ENCODE peak calls at places on chromosomes 16 and 17, in ten cellular contexts. C is body of pancreas, X is ovary, B is HCT116, G is sigmoid colon, J is tibial nerve, Q is heart left ventricle, U is breast epithelium, F is IMR-90, A is uterus. M is an unnamed sample.

GRCh38 chr17:69141802-69142472 is at the start of gene ABCA6:
- DNase-seq in C (no peak), X (no peak), B (no peak), G (no peak), J (peak; percentile 37), Q (no peak), U (no peak), F (no peak), A (no peak), M (no peak)

GRCh38 chr17:13253746-13254410 is 236.1 kb upstream of the ELAC2 start:
- DNase-seq in C (no peak), X (no peak), B (no peak), G (no peak), J (no peak), Q (no peak), U (no peak), F (no peak), A (no peak), M (no peak)

GRCh38 chr16:87463722-87464690 is 28.8 kb downstream of the ZCCHC14 start:
- DNase-seq in C (peak; percentile 22), X (no peak), B (no peak), G (no peak), J (peak; percentile 44), Q (peak; percentile 36), U (no peak), F (peak; percentile 89), A (no peak), M (peak; percentile 40)

GRCh38 chr17:933168-934083 is 46.1 kb downstream of the NXN start:
- DNase-seq in C (peak; percentile 40), X (no peak), B (peak; percentile 98), G (no peak), J (no peak), Q (no peak), U (no peak), F (peak; percentile 99), A (no peak), M (peak; percentile 76)

GRCh38 chr17:39001703-39002637 is 34.8 kb upstream of the FBXO47 start:
- DNase-seq in C (peak; percentile 51), X (peak; percentile 55), B (no peak), G (peak; percentile 91), J (peak; percentile 88), Q (peak; percentile 88), U (peak; percentile 59), F (peak; percentile 13), A (peak; percentile 73), M (peak; percentile 26)

GRCh38 chr17:47238321-47239010 is 15.2 kb upstream of the ITGB3 start:
- DNase-seq in C (no peak), X (no peak), B (no peak), G (no peak), J (no peak), Q (no peak), U (no peak), F (no peak), A (no peak), M (no peak)

GRCh38 chr17:39716073-39716818 is 14.1 kb downstream of the MIEN1 start:
- DNase-seq in C (no peak), X (no peak), B (no peak), G (no peak), J (no peak), Q (peak; percentile 47), U (no peak), F (no peak), A (no peak), M (no peak)

GRCh38 chr17:63984651-63985386 is 12.1 kb upstream of the SCN4A start:
- DNase-seq in C (no peak), X (peak; percentile 57), B (peak; percentile 64), G (no peak), J (peak; percentile 74), Q (no peak), U (no peak), F (peak; percentile 91), A (no peak), M (peak; percentile 86)

DNA sequence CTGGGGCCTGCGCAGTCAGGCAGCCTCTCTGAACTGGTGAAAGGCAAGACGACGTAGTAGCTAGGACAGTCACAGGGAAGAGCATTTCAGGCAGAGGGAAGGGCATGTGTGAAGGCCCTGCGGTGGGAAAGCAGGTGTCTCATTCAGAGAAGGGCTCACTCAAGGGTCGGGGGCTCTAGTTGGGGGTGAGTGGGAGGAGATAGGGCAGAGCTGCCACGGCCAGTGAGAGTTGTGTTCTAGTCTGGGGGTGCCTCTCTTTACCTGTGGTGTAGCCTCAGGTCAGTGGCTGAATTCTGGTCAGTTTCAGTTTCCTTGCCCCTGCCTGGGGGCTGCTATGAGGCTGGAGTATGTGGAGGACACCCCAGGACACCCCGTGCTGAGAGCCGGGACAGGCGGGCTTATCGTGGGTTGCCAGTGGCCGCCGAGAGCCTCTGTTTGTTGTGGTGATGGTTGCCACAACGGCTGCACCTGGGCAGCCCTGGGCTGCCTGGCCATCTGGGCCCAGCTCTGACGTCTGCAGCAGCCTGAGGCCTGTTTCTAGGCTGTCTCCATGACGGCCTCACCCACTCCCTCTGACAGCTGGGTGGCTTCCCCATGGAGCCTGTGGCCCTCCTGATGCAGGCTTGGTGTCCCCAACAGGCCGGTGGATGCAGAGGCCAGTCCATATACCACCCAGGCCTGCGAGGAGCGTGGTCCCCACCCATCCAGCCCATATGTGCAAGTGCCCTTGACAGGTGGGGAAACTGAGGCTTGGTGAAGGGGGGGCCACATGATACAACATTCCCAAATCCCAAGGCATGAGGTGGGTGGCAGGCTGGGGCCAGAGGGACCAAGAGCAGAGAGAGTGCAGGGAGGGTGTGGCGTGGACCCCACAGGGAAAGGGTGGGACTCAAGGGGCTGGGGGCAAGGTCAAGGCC is 10.8 kb downstream of the MAP2K3 start:
- DNase-seq in C (peak; percentile 73), X (no peak), B (no peak), G (no peak), J (no peak), Q (peak; percentile 82), U (peak; percentile 72), F (peak; percentile 59), A (no peak), M (no peak)
- TF ChIP-seq POLR2A in C (no peak), X (no peak), B (no peak), G (no peak), J (no peak), Q (no peak), U (no peak), F (no peak), A (no peak), M (peak; percentile 12)

DNA sequence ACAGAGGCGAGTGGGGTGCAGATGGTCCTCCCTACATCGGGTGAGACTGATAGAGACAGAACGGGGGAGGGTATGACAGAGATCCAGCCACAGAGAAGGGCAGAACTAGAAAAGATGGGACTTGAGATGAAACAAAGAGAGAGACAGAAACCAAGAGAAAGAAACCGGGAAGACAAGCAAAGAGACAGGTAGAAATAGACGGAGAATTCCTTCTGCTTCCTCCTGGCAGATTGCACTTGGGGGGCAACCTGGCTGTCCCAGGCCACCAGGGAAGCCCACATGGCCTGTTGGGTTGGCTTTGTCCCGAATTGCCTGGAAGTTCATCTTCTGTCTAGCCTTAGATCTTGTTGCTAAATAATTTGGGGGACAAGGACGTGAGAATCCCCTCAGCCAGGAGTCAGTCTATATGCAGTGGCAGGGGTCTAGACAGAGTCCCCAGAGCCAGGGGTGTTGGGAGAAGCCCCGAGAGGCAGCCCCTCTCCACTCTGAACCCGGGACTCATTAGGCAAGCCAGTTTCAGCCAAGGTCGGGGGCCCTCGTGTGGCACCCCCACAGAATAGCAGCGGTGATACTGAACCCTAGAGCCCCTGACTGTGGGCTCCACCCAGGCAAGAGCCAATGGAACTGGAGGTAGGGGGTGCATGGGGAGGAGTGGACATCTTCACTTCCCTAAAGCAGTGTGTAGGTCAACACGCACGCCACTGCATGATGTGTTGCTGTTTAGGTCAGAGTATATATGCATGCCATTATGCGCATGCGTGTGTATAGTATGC is 626 bp upstream of the TSPOAP1 start:
- DNase-seq in C (no peak), X (peak; percentile 33), B (no peak), G (no peak), J (no peak), Q (no peak), U (no peak), F (no peak), A (no peak), M (no peak)
- TF ChIP-seq POLR2A in C (no peak), X (no peak), B (no peak), G (no peak), J (no peak), Q (no peak), U (no peak), F (no peak), A (no peak), M (no peak)

GRCh38 chr17:65559483-65559801 is 2.0 kb downstream of the AXIN2 start:
- DNase-seq in C (no peak), X (no peak), B (no peak), G (no peak), J (no peak), Q (no peak), U (no peak), F (no peak), A (no peak), M (no peak)

GRCh38 chr17:65562206-65562531 is 721 bp upstream of the AXIN2 start:
- DNase-seq in C (no peak), X (no peak), B (no peak), G (no peak), J (no peak), Q (no peak), U (no peak), F (no peak), A (no peak), M (no peak)

GRCh38 chr17:65559802-65560627 is 1.4 kb downstream of the AXIN2 start:
- DNase-seq in C (peak; percentile 44), X (peak; percentile 79), B (no peak), G (no peak), J (no peak), Q (peak; percentile 49), U (no peak), F (no peak), A (peak; percentile 64), M (no peak)

GRCh38 chr17:65561394-65562205 is at the start of gene AXIN2:
- DNase-seq in C (peak; percentile 94), X (peak; percentile 95), B (peak; percentile 90), G (peak; percentile 95), J (peak; percentile 76), Q (peak; percentile 91), U (peak; percentile 88), F (peak; percentile 85), A (peak; percentile 92), M (peak; percentile 100)

DNA sequence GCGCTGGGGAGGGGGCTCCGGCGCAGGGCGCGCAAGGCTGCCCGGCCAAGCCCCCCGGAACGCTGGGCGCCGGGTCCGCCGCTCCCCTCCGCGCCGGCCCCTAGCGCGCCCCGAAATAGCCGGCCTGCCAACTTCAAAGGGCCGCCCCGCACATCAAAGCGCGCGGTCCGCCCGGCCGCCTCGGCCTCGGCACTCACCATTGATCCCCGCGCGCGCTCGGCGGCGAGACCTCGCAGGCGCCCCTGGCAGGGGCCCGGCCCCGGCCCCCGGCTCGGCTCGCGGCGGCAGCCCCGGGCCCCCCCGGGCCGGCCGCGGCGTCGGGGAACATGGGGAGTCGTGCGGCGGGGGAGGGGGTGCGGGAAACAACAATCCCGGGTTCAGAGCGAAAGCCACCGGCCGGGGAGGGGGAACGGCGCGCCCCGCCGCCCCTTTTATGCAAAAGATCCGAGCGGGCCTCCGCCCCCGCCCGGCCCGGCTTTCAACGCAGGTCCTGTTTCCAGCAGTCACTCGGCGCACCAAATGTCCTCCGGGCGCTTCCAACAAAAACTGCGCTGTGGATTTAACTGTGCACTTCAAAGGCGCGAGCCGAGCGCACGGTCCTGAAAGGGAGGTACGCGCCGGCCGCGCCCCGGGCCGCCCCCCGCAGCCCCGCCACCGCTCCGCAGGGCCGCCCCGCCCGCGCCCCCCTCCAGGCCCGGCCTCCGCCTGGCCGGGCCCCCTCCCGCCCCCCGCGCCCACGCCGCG is 648 bp downstream of the AXIN2 start:
- DNase-seq in C (peak; percentile 93), X (peak; percentile 92), B (peak; percentile 94), G (peak; percentile 94), J (peak; percentile 76), Q (peak; percentile 85), U (peak; percentile 83), F (peak; percentile 83), A (peak; percentile 86), M (peak; percentile 92)
- TF ChIP-seq POLR2A in C (no peak), X (peak; percentile 35), B (no peak), G (no peak), J (no peak), Q (peak; percentile 40), U (no peak), F (no peak), A (peak; percentile 73), M (no peak)

GRCh38 chr16:89325861-89326471 is 108.5 kb downstream of the ZNF778 start:
- DNase-seq in C (peak; percentile 71), X (peak; percentile 59), B (no peak), G (peak; percentile 87), J (no peak), Q (peak; percentile 74), U (no peak), F (peak; percentile 93), A (peak; percentile 44), M (peak; percentile 44)
- TF ChIP-seq POLR2A in C (no peak), X (no peak), B (no peak), G (no peak), J (no peak), Q (peak; percentile 29), U (no peak), F (no peak), A (peak; percentile 10), M (no peak)